ENCODE peak calls at places on chromosomes 13 and 19, in six cellular contexts. H, B, V, U, I and E are unnamed samples.

GRCh38 chr19:38519988-38520387 is 86.5 kb downstream of the RYR1 start:
- DNase-seq in B (no peak), H (no peak), U (no peak), I (no peak), V (no peak), E (no peak)

GRCh38 chr13:38685974-38686571 is 804 bp upstream of the FREM2 start:
- DNase-seq in I (peak; percentile 32), V (peak; percentile 35), B (peak; percentile 13), H (no peak), U (no peak), E (peak; percentile 50)

GRCh38 chr13:40170091-40170490 is 496.4 kb downstream of the FOXO1 start:
- DNase-seq in V (no peak), H (no peak), I (no peak), U (no peak), B (no peak), E (no peak)

GRCh38 chr13:99960663-99961440 is 10.7 kb downstream of the ZIC5 start:
- DNase-seq in B (no peak), H (no peak), U (no peak), I (no peak), V (no peak), E (no peak)

GRCh38 chr13:40376867-40377266 is 289.6 kb downstream of the FOXO1 start:
- DNase-seq in H (no peak), B (peak; percentile 25), U (no peak), I (no peak), V (no peak), E (no peak)

GRCh38 chr19:1250374-1251232 is 2.2 kb downstream of the MIDN start:
- DNase-seq in H (peak; percentile 61), V (peak; percentile 80), I (peak; percentile 73), B (peak; percentile 82), U (no peak), E (no peak)

GRCh38 chr13:40764587-40765403 is 6.2 kb downstream of the MRPS31 start:
- DNase-seq in H (no peak), B (peak; percentile 8), I (no peak), U (no peak), V (no peak), E (no peak)

GRCh38 chr13:94362411-94362909 is 117.0 kb downstream of the DCT start:
- DNase-seq in I (peak; percentile 83), V (peak; percentile 37), U (peak; percentile 50), B (peak; percentile 93), H (peak; percentile 64), E (peak; percentile 78)

GRCh38 chr19:9986787-9987281 is 23.5 kb downstream of the COL5A3 start:
- DNase-seq in U (peak; percentile 92), B (peak; percentile 44), I (peak; percentile 82), H (no peak), V (no peak), E (no peak)

GRCh38 chr13:112619730-112620639 is 32.0 kb upstream of the TUBGCP3 start:
- DNase-seq in U (no peak), I (peak; percentile 48), V (no peak), B (peak; percentile 24), H (no peak), E (peak; percentile 55)

GRCh38 chr13:51475727-51476521 is 23.1 kb upstream of the INTS6 start:
- DNase-seq in I (no peak), B (peak; percentile 11), U (no peak), H (no peak), V (no peak), E (peak; percentile 73)

GRCh38 chr19:54133312-54133956 is 4.1 kb upstream of the CNOT3 start:
- DNase-seq in I (no peak), B (no peak), U (no peak), V (no peak), H (no peak), E (peak; percentile 32)

GRCh38 chr13:78228211-78228610 is 309.6 kb upstream of the EDNRB start:
- DNase-seq in V (no peak), B (peak; percentile 42), I (no peak), U (no peak), H (no peak), E (no peak)

GRCh38 chr13:64591981-64592380 is 2638.2 kb downstream of the PCDH9 start:
- DNase-seq in V (no peak), I (no peak), H (no peak), U (peak; percentile 1), B (peak; percentile 39), E (peak; percentile 33)

GRCh38 chr13:41533676-41534075 is 76.3 kb downstream of the RGCC start:
- DNase-seq in V (no peak), U (no peak), H (no peak), I (no peak), B (peak; percentile 7), E (no peak)

GRCh38 chr13:44142911-44143665 is 230.5 kb upstream of the SERP2 start:
- DNase-seq in V (no peak), I (no peak), B (peak; percentile 31), H (no peak), U (no peak), E (peak; percentile 97)

GRCh38 chr19:42284066-42284501 is 15.0 kb downstream of the CIC start:
- DNase-seq in V (peak; percentile 99), B (peak; percentile 81), U (no peak), I (peak; percentile 76), H (peak; percentile 76), E (no peak)

GRCh38 chr13:78759704-78760103 is 100.7 kb upstream of the OBI1 start:
- DNase-seq in H (no peak), I (no peak), V (no peak), B (no peak), U (no peak), E (no peak)

GRCh38 chr19:6778386-6778785 is 5.9 kb downstream of the VAV1 start:
- DNase-seq in H (no peak), I (no peak), U (no peak), V (no peak), B (no peak), E (no peak)

GRCh38 chr13:36288794-36289391 is 8.7 kb downstream of the CCDC169 start:
- DNase-seq in B (no peak), H (no peak), V (no peak), I (no peak), U (no peak), E (no peak)

GRCh38 chr19:54457773-54458647 is 5.6 kb downstream of the LENG9 start:
- DNase-seq in U (no peak), V (no peak), B (no peak), H (no peak), I (no peak), E (no peak)

GRCh38 chr13:29515372-29515771 is 80.1 kb downstream of the SLC7A1 start:
- DNase-seq in I (no peak), B (no peak), U (no peak), H (no peak), V (no peak), E (no peak)

GRCh38 chr13:76336889-76337844 is 549.0 kb downstream of the KCTD12 start:
- DNase-seq in I (no peak), U (no peak), V (no peak), H (no peak), B (no peak), E (no peak)

GRCh38 chr13:113949546-113949945 is 24.3 kb downstream of the C13orf46 start:
- DNase-seq in U (no peak), B (no peak), H (no peak), V (no peak), I (no peak), E (no peak)

GRCh38 chr13:19818223-19818842 is 35.6 kb upstream of the PSPC1 start:
- DNase-seq in I (peak; percentile 66), V (no peak), U (no peak), H (no peak), B (peak; percentile 42), E (peak; percentile 38)

GRCh38 chr13:48110930-48111721 is 16.2 kb upstream of the MED4 start:
- DNase-seq in V (no peak), U (no peak), B (peak; percentile 65), I (peak; percentile 93), H (no peak), E (no peak)

GRCh38 chr19:402786-403185 is 6.2 kb downstream of the C2CD4C start:
- DNase-seq in H (no peak), B (no peak), V (no peak), I (no peak), U (no peak), E (no peak)

GRCh38 chr13:30763786-30764440 is 28.6 kb downstream of the ALOX5AP start:
- DNase-seq in B (peak; percentile 47), V (no peak), I (no peak), U (no peak), H (no peak), E (peak; percentile 38)

GRCh38 chr13:83221256-83221655 is 661.0 kb downstream of the SLITRK1 start:
- DNase-seq in I (no peak), V (no peak), H (no peak), B (peak; percentile 52), U (no peak), E (no peak)

GRCh38 chr13:93244141-93244917 is 17.7 kb downstream of the GPC6 start:
- DNase-seq in H (no peak), B (peak; percentile 51), I (no peak), V (no peak), U (no peak), E (no peak)